ENCODE peak calls at places on chromosomes 12 and 14, in five cellular contexts. C is aorta, E is mesenchymal stem cell, S is heart left ventricle, G is colonic mucosa. B is an unnamed sample. For H3K9me3 and H3K4me1, the result is how much of the 10 kb centered on the place peaks cover.

GRCh38 chr12:118036672-118037411 is 20.3 kb downstream of the RFC5 start:
- DNase-seq in C (no peak), E (no peak), S (no peak), G (no peak), B (no peak)

GRCh38 chr14:103735439-103735814 is 19.8 kb downstream of the ZFYVE21 start:
- DNase-seq in C (peak), E (no peak), S (no peak), G (no peak), B (no peak)

GRCh38 chr12:63982787-63983186 is 138.3 kb downstream of the SRGAP1 start:
- DNase-seq in C (no peak), E (no peak), S (no peak), G (no peak), B (no peak)

GRCh38 chr14:104650981-104651875 is 38.2 kb upstream of the INF2 start:
- DNase-seq in C (peak), E (no peak), S (no peak), G (no peak), B (no peak)

GRCh38 chr12:23751641-23752040 is 197.8 kb downstream of the SOX5 start:
- DNase-seq in C (no peak), E (no peak), S (no peak), G (no peak), B (no peak)

GRCh38 chr12:57522887-57523705 is 472 bp downstream of the MBD6 start:
- DNase-seq in C (peak), E (peak), S (peak), G (peak), B (peak)

GRCh38 chr14:50109342-50109741 is 7.0 kb downstream of the VCPKMT start:
- DNase-seq in C (no peak), E (peak), S (no peak), G (no peak), B (no peak)

GRCh38 chr14:93301821-93302447 is 30.9 kb downstream of the BTBD7 start:
- DNase-seq in C (no peak), E (peak), S (no peak), G (no peak), B (no peak)

GRCh38 chr12:56032006-56032405 is 9.7 kb upstream of the RPS26 start:
- DNase-seq in C (no peak), E (no peak), S (no peak), G (no peak), B (no peak)

GRCh38 chr12:132620113-132620892 is 1.7 kb downstream of the P2RX2 start:
- DNase-seq in C (no peak), E (no peak), S (no peak), G (no peak), B (no peak)

GRCh38 chr12:130881548-130881947 is 9.7 kb downstream of the RAN start:
- DNase-seq in C (no peak), E (no peak), S (no peak), G (no peak), B (no peak)

GRCh38 chr12:122123051-122123760 is 44.6 kb downstream of the MLXIP start:
- DNase-seq in C (peak), E (peak), S (peak), G (peak), B (peak)

GRCh38 chr12:54017845-54018607 is 9.2 kb downstream of the HOXC8 start:
- DNase-seq in C (peak), E (peak), S (peak), G (peak), B (no peak)

GRCh38 chr12:51386361-51386760 is 4.8 kb downstream of the GALNT6 start:
- DNase-seq in C (no peak), E (no peak), S (no peak), G (no peak), B (no peak)

GRCh38 chr14:89214221-89214965 is 202.6 kb downstream of the FOXN3 start:
- DNase-seq in C (peak), E (no peak), S (peak), G (peak), B (peak)

GRCh38 chr12:84785281-84785680 is 127.3 kb downstream of the SLC6A15 start:
- DNase-seq in C (no peak), E (no peak), S (no peak), G (no peak), B (no peak)

GRCh38 chr12:123492290-123492689 is 34.4 kb downstream of the SNRNP35 start:
- DNase-seq in C (no peak), E (no peak), S (no peak), G (no peak), B (no peak)

GRCh38 chr12:47939009-47939601 is 24.3 kb upstream of the TMEM106C start:
- DNase-seq in C (no peak), E (no peak), S (peak), G (peak), B (no peak)

GRCh38 chr14:96965885-96966595 is 168.9 kb downstream of the VRK1 start:
- DNase-seq in C (no peak), E (no peak), S (no peak), G (no peak), B (no peak)

GRCh38 chr12:107225626-107226025 is 132.3 kb upstream of the CRY1 start:
- DNase-seq in C (no peak), E (peak), S (no peak), G (no peak), B (no peak)

GRCh38 chr14:86838363-86838762 is 1154.6 kb downstream of the GALC start:
- DNase-seq in C (no peak), E (peak), S (no peak), G (no peak), B (no peak)

GRCh38 chr12:6644257-6644596 is 3.0 kb downstream of the ACRBP start:
- DNase-seq in C (no peak), E (no peak), S (peak), G (no peak), B (no peak)

GRCh38 chr12:26134540-26134939 is 9.7 kb upstream of the BHLHE41 start:
- DNase-seq in C (no peak), E (no peak), S (no peak), G (no peak), B (no peak)

GRCh38 chr12:5789469-5789968 is 155.5 kb downstream of the ANO2 start:
- DNase-seq in C (no peak), E (peak), S (no peak), G (no peak), B (no peak)

DNA sequence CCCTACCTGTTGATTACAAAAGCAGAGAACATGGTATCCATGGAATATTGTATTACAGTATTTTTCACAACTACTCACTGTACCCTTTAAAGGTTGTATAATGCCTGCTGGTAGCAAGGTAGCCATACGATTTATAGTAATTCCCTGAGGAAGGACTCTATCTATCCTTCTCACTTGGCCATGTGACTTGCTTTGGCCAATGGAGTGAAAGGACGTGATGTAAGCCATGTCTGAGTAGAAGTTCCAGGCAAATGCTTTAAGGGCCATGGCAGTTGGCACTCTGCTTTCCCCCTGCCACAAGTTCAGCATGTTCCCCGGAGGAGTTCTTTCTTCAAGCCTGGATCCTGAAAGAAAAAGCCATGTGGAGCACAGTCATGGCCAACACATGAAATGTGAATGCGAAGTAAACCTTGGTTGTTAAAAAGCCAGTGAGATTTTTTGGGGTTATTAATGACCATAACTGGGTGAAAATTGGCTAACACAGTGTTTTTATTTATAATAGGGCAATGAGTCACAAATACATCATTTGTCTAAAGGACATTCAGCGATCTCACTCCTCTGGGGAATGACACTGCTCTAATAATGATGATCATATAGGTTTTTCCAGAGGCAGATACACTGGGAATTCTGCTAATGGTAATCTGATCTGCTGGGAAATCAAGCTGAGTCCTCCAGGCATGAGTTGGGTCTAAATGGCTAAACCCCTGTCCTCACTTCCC is 67.4 kb upstream of the SLC38A2 start:
- DNase-seq in C (no peak), E (peak), S (no peak), G (no peak), B (no peak)
- H3K9me3 ChIP-seq in C (under half), E (under half), S (under half), G (under half), B (under half)

GRCh38 chr12:120239776-120240494 is 25.6 kb downstream of the PXN start:
- DNase-seq in C (no peak), E (no peak), S (no peak), G (no peak), B (no peak)

GRCh38 chr12:120242275-120242799 is 23.2 kb downstream of the PXN start:
- DNase-seq in C (no peak), E (peak), S (no peak), G (no peak), B (peak)

GRCh38 chr12:120240495-120240833 is 25.1 kb downstream of the PXN start:
- DNase-seq in C (no peak), E (no peak), S (no peak), G (no peak), B (no peak)

GRCh38 chr12:120241561-120242274 is 23.8 kb downstream of the PXN start:
- DNase-seq in C (no peak), E (peak), S (no peak), G (no peak), B (no peak)

GRCh38 chr12:120242971-120243699 is 22.4 kb downstream of the PXN start:
- DNase-seq in C (no peak), E (no peak), S (no peak), G (no peak), B (no peak)
- H3K4me1 ChIP-seq in C (under half), E (under half), S (half or more), G (under half), B (under half)

DNA sequence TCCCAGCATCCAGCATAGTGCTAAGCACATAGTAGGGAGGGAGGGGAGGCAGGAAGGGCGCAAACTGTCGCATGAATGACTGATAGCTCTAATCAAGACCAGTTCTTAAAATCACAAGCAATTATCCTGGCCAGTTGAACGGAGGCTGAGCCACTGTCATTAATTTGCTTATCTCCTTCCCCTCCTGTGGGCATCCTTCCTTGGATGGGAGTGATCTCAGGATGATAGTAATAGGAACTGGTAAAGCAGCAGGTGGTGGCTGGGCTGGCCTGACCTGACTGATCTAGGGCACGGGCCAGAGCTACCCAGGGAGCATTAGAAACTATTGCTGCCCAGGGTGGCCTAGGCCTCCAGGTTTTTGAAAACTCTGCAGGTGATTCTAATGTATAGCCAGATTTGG is 97.0 kb downstream of the BEGAIN start:
- DNase-seq in C (no peak), E (no peak), S (no peak), G (no peak), B (no peak)
- H3K9me3 ChIP-seq in C (under half), E (under half), S (under half), G (under half), B (under half)

DNA sequence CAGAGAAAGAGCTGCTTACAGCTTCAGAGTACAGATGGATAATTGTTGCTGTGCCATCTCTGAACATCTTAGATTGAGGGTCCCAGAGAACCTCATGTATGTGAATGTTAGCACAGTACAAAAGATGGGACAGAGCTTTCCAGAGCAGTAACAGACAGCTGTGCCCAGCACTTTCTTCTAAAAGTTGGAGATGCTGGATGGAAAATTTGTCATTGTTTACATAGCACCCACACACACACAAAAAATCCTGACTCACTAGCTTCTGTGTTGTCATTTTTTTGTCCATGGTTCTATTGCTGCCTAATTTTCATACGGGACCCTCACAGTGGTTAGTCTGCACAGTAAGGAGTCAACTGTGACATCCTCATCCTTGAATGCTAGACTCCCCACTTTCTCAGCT is 374.7 kb downstream of the DIO2 start:
- DNase-seq in C (no peak), E (no peak), S (no peak), G (no peak), B (no peak)
- H3K4me1 ChIP-seq in C (under half), E (under half), S (under half), G (under half), B (under half)

GRCh38 chr12:126397071-126397571 is 1331.9 kb downstream of the AACS start:
- DNase-seq in C (no peak), E (no peak), S (no peak), G (no peak), B (no peak)
- H3K9me3 ChIP-seq in C (under half), E (under half), S (under half), G (under half), B (under half)

DNA sequence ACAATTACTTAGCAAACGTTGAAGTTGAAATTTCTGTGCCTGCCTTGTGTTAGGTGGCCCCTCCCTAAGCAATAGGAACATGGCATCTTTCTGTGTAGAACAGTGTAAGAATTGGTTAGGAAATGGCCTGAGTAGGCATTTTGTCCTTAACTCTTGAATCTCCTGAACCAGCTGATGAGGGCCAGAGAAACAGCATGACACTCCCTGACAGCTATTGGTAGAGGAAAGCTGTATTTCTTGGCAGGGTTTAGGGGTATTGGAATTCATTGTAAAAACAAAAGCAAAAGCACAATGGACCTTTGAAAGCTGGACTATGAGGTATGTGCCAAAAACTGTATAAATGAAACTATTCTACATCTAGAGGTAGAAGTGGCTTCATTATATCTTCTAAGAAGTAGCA is 40.6 kb upstream of the LRTM2 start:
- DNase-seq in C (no peak), E (no peak), S (no peak), G (no peak), B (no peak)
- H3K4me1 ChIP-seq in C (under half), E (under half), S (under half), G (under half), B (under half)

B was measured in right lobe of liver.